ENCODE peak calls at places on chromosome 21, in six cellular contexts. N is K562, X is tibial nerve, R is RWPE1, W is heart left ventricle, J is hepatocyte. C is an unnamed sample.

GRCh38 chr21:20083336-20083735 is 914.9 kb upstream of the NCAM2 start:
- DNase-seq in N (no peak), X (no peak), R (no peak), W (no peak), J (no peak), C (no peak)

GRCh38 chr21:16942703-16943102 is 570.1 kb upstream of the CXADR start:
- DNase-seq in N (no peak), X (no peak), R (no peak), W (no peak), J (peak; percentile 42), C (no peak)

GRCh38 chr21:31103163-31103562 is 64.9 kb upstream of the KRTAP19-8 start:
- DNase-seq in N (no peak), X (no peak), R (no peak), W (no peak), J (no peak), C (no peak)

GRCh38 chr21:33031562-33031961 is 5.8 kb downstream of the OLIG2 start:
- DNase-seq in N (no peak), X (no peak), R (no peak), W (no peak), J (no peak), C (no peak)

GRCh38 chr21:21737186-21737585 is 739.0 kb downstream of the NCAM2 start:
- DNase-seq in N (no peak), X (no peak), R (no peak), W (no peak), J (no peak), C (no peak)

GRCh38 chr21:21631961-21632360 is 633.8 kb downstream of the NCAM2 start:
- DNase-seq in N (no peak), X (no peak), R (no peak), W (no peak), J (no peak), C (peak; percentile 22)

GRCh38 chr21:17782051-17782450 is 37.1 kb downstream of the C21orf91 start:
- DNase-seq in N (no peak), X (no peak), R (no peak), W (no peak), J (no peak), C (no peak)

GRCh38 chr21:22231013-22231412 is 1232.8 kb downstream of the NCAM2 start:
- DNase-seq in N (no peak), X (no peak), R (no peak), W (no peak), J (no peak), C (no peak)

GRCh38 chr21:34639882-34640788 is 25.2 kb upstream of the RCAN1 start:
- DNase-seq in N (peak; percentile 44), X (no peak), R (no peak), W (no peak), J (no peak), C (no peak)

GRCh38 chr21:34367320-34367935 is 3.6 kb downstream of the KCNE2 start:
- DNase-seq in N (no peak), X (peak; percentile 77), R (peak; percentile 72), W (no peak), J (peak; percentile 90), C (no peak)

GRCh38 chr21:35945089-35945671 is 115.1 kb downstream of the SETD4 start:
- DNase-seq in N (no peak), X (no peak), R (no peak), W (no peak), J (no peak), C (no peak)
- H3K27ac ChIP-seq in N (no peak overlapping the region), X (no peak overlapping the region), R (no peak overlapping the region), W (no peak overlapping the region), J (no peak overlapping the region), C (no peak overlapping the region)

GRCh38 chr21:45029968-45030636 is 44.3 kb upstream of the ADARB1 start:
- DNase-seq in N (no peak), X (no peak), R (no peak), W (no peak), J (peak; percentile 3), C (peak; percentile 65)

GRCh38 chr21:45030637-45031218 is 43.7 kb upstream of the ADARB1 start:
- DNase-seq in N (no peak), X (no peak), R (no peak), W (no peak), J (peak; percentile 7), C (peak; percentile 57)

GRCh38 chr21:45032332-45032731 is 42.0 kb upstream of the ADARB1 start:
- DNase-seq in N (no peak), X (no peak), R (no peak), W (no peak), J (peak; percentile 7), C (peak; percentile 65)

GRCh38 chr21:45032977-45033705 is 41.2 kb upstream of the ADARB1 start:
- DNase-seq in N (no peak), X (no peak), R (no peak), W (no peak), J (peak; percentile 23), C (no peak)

GRCh38 chr21:45031231-45032191 is 42.9 kb upstream of the ADARB1 start:
- DNase-seq in N (no peak), X (no peak), R (no peak), W (no peak), J (peak; percentile 9), C (no peak)
- H3K27ac ChIP-seq in N (no peak overlapping the region), X (no peak overlapping the region), R (no peak overlapping the region), W (peak overlapping the region; percentile 47), J (no peak overlapping the region), C (no peak overlapping the region)

GRCh38 chr21:39118061-39118460 is 65.2 kb downstream of the PSMG1 start:
- DNase-seq in N (no peak), X (no peak), R (no peak), W (no peak), J (no peak), C (no peak)

GRCh38 chr21:39118604-39119215 is 64.5 kb downstream of the PSMG1 start:
- DNase-seq in N (no peak), X (no peak), R (no peak), W (no peak), J (no peak), C (no peak)

GRCh38 chr21:39121600-39122355 is 61.5 kb downstream of the PSMG1 start:
- DNase-seq in N (no peak), X (no peak), R (no peak), W (no peak), J (no peak), C (no peak)

GRCh38 chr21:39120876-39121599 is 62.2 kb downstream of the PSMG1 start:
- DNase-seq in N (no peak), X (no peak), R (no peak), W (no peak), J (no peak), C (no peak)

GRCh38 chr21:39119696-39120290 is 63.5 kb downstream of the PSMG1 start:
- DNase-seq in N (no peak), X (no peak), R (no peak), W (no peak), J (no peak), C (no peak)
- H3K27ac ChIP-seq in N (no peak overlapping the region), X (no peak overlapping the region), R (no peak overlapping the region), W (no peak overlapping the region), J (no peak overlapping the region), C (no peak overlapping the region)

DNA sequence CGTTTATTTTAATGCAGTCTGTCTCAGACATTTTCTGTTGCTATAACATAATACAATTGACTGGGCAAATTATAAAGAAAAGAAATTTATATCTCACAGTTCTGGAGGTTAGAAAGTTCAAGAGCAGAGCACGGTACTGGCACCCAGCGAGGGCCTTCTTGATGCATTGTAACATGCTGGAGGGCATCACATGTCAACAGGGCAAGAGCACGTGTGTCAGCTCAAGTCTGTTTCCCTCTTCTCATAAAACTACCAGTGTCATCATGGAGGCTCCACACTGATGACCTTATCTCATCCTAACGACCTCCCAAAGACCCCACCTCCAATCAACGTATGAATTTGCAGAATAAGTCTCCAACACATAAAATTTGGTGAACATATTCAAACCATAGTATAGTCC is 90.6 kb upstream of the GRIK1 start:
- DNase-seq in N (no peak), X (no peak), R (no peak), W (no peak), J (no peak), C (no peak)
- H3K27ac ChIP-seq in N (no peak overlapping the region), X (no peak overlapping the region), R (no peak overlapping the region), W (no peak overlapping the region), J (no peak overlapping the region), C (no peak overlapping the region)

GRCh38 chr21:27403011-27403410 is 436.1 kb upstream of the ADAMTS5 start:
- DNase-seq in N (no peak), X (no peak), R (no peak), W (no peak), J (no peak), C (no peak)
- H3K27ac ChIP-seq in N (no peak overlapping the region), X (no peak overlapping the region), R (no peak overlapping the region), W (no peak overlapping the region), J (no peak overlapping the region), C (no peak overlapping the region)

GRCh38 chr21:15209224-15209623 is 144.4 kb upstream of the NRIP1 start:
- DNase-seq in N (no peak), X (no peak), R (no peak), W (no peak), J (no peak), C (no peak)
- H3K27ac ChIP-seq in N (no peak overlapping the region), X (no peak overlapping the region), R (no peak overlapping the region), W (no peak overlapping the region), J (no peak overlapping the region), C (no peak overlapping the region)

DNA sequence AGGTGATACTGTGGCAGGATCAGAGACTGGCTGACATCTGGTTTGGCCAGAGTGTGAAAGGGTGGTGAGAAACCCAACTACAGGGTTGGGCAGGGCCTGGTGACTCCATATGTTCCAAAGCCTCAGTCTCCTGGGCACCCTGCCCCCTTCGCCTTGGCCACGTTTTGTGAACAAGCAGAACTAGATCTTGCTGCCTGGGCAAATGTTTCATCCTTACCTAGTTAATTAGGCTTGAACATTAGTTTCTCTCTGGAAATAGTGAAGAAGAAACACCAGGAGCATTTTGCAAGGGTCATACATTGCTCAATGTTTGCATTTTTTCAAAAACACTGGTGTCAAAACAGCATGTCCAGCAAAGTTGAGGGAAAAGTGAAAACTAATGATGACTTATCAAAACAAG is 60.5 kb downstream of the MAP3K7CL start:
- DNase-seq in N (no peak), X (no peak), R (no peak), W (no peak), J (no peak), C (no peak)
- H3K27ac ChIP-seq in N (no peak overlapping the region), X (no peak overlapping the region), R (peak overlapping the region; percentile 49), W (no peak overlapping the region), J (peak overlapping the region; percentile 8), C (no peak overlapping the region)

GRCh38 chr21:45470087-45470515 is 65.1 kb downstream of the COL18A1 start:
- DNase-seq in N (no peak), X (no peak), R (no peak), W (peak; percentile 51), J (no peak), C (peak; percentile 49)
- H3K27ac ChIP-seq in N (no peak overlapping the region), X (peak overlapping the region; percentile 56), R (peak overlapping the region; percentile 97), W (peak overlapping the region; percentile 91), J (peak overlapping the region; percentile 86), C (no peak overlapping the region)

DNA sequence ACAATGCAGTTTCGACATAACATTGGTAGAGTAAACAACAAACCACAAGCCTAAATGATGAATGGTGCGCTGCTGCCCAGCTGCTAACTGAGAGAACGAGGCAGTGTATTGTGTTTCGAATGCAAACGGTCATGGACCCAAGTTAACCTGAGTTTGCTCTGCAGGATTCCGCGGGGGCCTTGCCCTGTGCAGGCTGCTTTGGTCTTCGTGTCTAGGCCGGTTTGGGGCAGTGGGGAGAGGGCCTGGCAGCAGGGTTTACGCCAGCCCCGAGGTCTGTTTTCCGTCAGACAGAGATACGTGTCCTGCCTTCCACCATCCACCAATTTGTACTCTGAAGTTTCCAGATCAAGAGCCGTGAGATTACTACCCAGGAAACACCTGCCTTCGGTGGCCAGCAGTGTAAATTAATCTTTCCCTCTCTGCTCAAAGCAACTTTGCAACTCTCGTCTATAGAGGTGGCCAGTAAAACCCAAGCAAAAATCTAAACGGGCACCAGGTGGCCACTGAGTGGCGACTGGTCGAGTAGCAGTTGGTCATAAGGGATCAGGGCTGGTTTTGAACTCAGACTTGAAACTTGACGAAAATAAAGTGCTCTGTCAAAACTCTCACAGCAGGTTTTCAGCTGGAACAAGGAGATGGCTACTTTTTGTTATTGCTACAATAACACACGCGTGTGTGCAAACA is 6.3 kb upstream of the PRDM15 start:
- DNase-seq in N (no peak), X (no peak), R (no peak), W (no peak), J (no peak), C (no peak)
- H3K27ac ChIP-seq in N (no peak overlapping the region), X (no peak overlapping the region), R (no peak overlapping the region), W (no peak overlapping the region), J (no peak overlapping the region), C (no peak overlapping the region)